ENCODE peak calls at places on chromosome 18, in five cellular contexts. K, U, G, D and F are unnamed samples.

GRCh38 chr18:74225193-74225840 is 66.4 kb downstream of the CYB5A start:
- DNase-seq in D (no peak), G (no peak), U (no peak), K (no peak), F (no peak)

GRCh38 chr18:31942301-31942998 is 478 bp downstream of the TRAPPC8 start:
- DNase-seq in D (peak), K (no peak), U (peak), G (no peak), F (peak)

GRCh38 chr18:44592639-44593038 is 88.0 kb upstream of the SETBP1 start:
- DNase-seq in D (no peak), K (no peak), U (peak), G (no peak), F (peak)

GRCh38 chr18:47909484-47909883 is 21.0 kb downstream of the SMAD2 start:
- DNase-seq in U (no peak), D (no peak), G (no peak), K (no peak), F (no peak)

GRCh38 chr18:37662546-37663339 is 97.1 kb upstream of the CELF4 start:
- DNase-seq in K (no peak), D (no peak), U (no peak), G (no peak), F (no peak)

GRCh38 chr18:46768166-46768921 is 11.5 kb upstream of the ST8SIA5 start:
- DNase-seq in K (no peak), D (no peak), G (no peak), U (no peak), F (no peak)

GRCh38 chr18:36934884-36935283 is 106.0 kb downstream of the KIAA1328 start:
- DNase-seq in K (peak), U (no peak), D (no peak), G (no peak), F (peak)

GRCh38 chr18:12336887-12337286 is 28.8 kb downstream of the TUBB6 start:
- DNase-seq in K (peak), D (no peak), U (no peak), G (no peak), F (no peak)

GRCh38 chr18:2878656-2879330 is 32.0 kb downstream of the EMILIN2 start:
- DNase-seq in D (no peak), U (no peak), K (no peak), G (no peak), F (no peak)

GRCh38 chr18:63264871-63265270 is 54.7 kb downstream of the BCL2 start:
- DNase-seq in G (no peak), K (no peak), D (peak), U (peak), F (no peak)

GRCh38 chr18:52312321-52312720 is 27.7 kb upstream of the DCC start:
- DNase-seq in G (no peak), U (peak), D (peak), K (peak), F (no peak)

GRCh38 chr18:55477537-55478300 is 110.3 kb downstream of the TCF4 start:
- DNase-seq in K (peak), D (no peak), U (no peak), G (peak), F (peak)

GRCh38 chr18:8389391-8390340 is 219.6 kb upstream of the RAB12 start:
- DNase-seq in G (no peak), D (peak), U (no peak), K (peak), F (peak)

GRCh38 chr18:10420561-10421352 is 33.7 kb upstream of the APCDD1 start:
- DNase-seq in D (no peak), G (no peak), U (no peak), K (no peak), F (no peak)

GRCh38 chr18:75128051-75128605 is 80.8 kb downstream of the PTGR3 start:
- DNase-seq in K (no peak), D (no peak), G (no peak), U (no peak), F (no peak)

GRCh38 chr18:25075793-25076192 is 276.2 kb downstream of the ZNF521 start:
- DNase-seq in D (no peak), G (no peak), K (no peak), U (no peak), F (peak)

GRCh38 chr18:28404721-28405120 is 227.8 kb upstream of the CDH2 start:
- DNase-seq in D (no peak), G (no peak), U (no peak), K (no peak), F (no peak)

GRCh38 chr18:25279133-25279532 is 72.8 kb downstream of the ZNF521 start:
- DNase-seq in D (no peak), U (no peak), K (peak), G (no peak), F (no peak)

GRCh38 chr18:58091099-58091611 is 47.1 kb downstream of the NEDD4L start:
- DNase-seq in G (no peak), D (no peak), U (no peak), K (peak), F (no peak)

GRCh38 chr18:61743775-61744531 is 148.9 kb downstream of the RNF152 start:
- DNase-seq in K (no peak), U (no peak), D (no peak), G (no peak), F (peak)

GRCh38 chr18:79522451-79523220 is 126.9 kb downstream of the NFATC1 start:
- DNase-seq in D (no peak), G (peak), K (no peak), U (no peak), F (no peak)

GRCh38 chr18:8998481-8999217 is 103.8 kb upstream of the NDUFV2 start:
- DNase-seq in U (no peak), K (no peak), G (no peak), D (no peak), F (no peak)

GRCh38 chr18:77004555-77005380 is 127.8 kb downstream of the MBP start:
- DNase-seq in U (no peak), K (no peak), G (no peak), D (no peak), F (no peak)

GRCh38 chr18:13313006-13313661 is 94.6 kb downstream of the LDLRAD4 start:
- DNase-seq in U (no peak), G (peak), D (no peak), K (no peak), F (no peak)

GRCh38 chr18:8706981-8707940 is 1.9 kb downstream of the MTCL1 start:
- DNase-seq in D (peak), U (peak), K (peak), G (peak), F (no peak)

GRCh38 chr18:11398625-11399024 is 210.8 kb upstream of the SLC35G4 start:
- DNase-seq in G (no peak), U (no peak), K (peak), D (no peak), F (no peak)

GRCh38 chr18:4854664-4855063 is 342.4 kb downstream of the AKAIN1 start:
- DNase-seq in U (no peak), G (no peak), K (no peak), D (no peak), F (no peak)